ENCODE peak calls at places on chromosomes 4 and X, in six cellular contexts. N is H1, Z is endothelial cell of umbilical vein, V is GM23338, C is GM12878, I is HCT116. J is an unnamed sample.

GRCh38 chr4:142158980-142159379 is 522.6 kb downstream of the IL15 start:
- DNase-seq in N (no peak), C (no peak), Z (no peak), I (no peak), V (no peak), J (no peak)

GRCh38 chr4:39614487-39615162 is 24.0 kb downstream of the SMIM14 start:
- DNase-seq in Z (peak), V (no peak), I (no peak), C (no peak), N (no peak), J (no peak)

GRCh38 chrX:126557151-126557550 is 4.5 kb upstream of the DCAF12L1 start:
- DNase-seq in N (no peak), C (no peak), V (no peak), I (no peak), Z (peak), J (no peak)

GRCh38 chr4:130403221-130403620 is 1307.3 kb downstream of the C4orf33 start:
- DNase-seq in C (no peak), N (no peak), V (peak), Z (no peak), I (no peak), J (no peak)

GRCh38 chr4:187940299-187940698 is 55.3 kb upstream of the ZFP42 start:
- DNase-seq in C (no peak), Z (no peak), N (no peak), V (no peak), I (no peak), J (no peak)

GRCh38 chr4:99711657-99712056 is 54.0 kb upstream of the C4orf54 start:
- DNase-seq in I (no peak), V (no peak), N (no peak), Z (no peak), C (no peak), J (no peak)

GRCh38 chr4:8269535-8270417 is at the start of gene HTRA3:
- DNase-seq in V (peak), C (no peak), I (no peak), N (peak), Z (peak), J (no peak)

GRCh38 chr4:103067841-103068547 is 8.6 kb downstream of the SLC9B2 start:
- DNase-seq in I (no peak), V (no peak), C (no peak), N (no peak), Z (no peak), J (no peak)

GRCh38 chrX:153773741-153774575 is 6.9 kb upstream of the SRPK3 start:
- DNase-seq in I (no peak), Z (no peak), V (no peak), C (no peak), N (no peak), J (no peak)

GRCh38 chrX:48071064-48071985 is at the start of gene ZNF630:
- DNase-seq in I (no peak), N (peak), C (peak), V (peak), Z (peak), J (no peak)
- TF ChIP-seq POLR2AphosphoS5 in I (no peak), N (peak), C (peak), V (peak), Z (no peak), J (no peak)

DNA sequence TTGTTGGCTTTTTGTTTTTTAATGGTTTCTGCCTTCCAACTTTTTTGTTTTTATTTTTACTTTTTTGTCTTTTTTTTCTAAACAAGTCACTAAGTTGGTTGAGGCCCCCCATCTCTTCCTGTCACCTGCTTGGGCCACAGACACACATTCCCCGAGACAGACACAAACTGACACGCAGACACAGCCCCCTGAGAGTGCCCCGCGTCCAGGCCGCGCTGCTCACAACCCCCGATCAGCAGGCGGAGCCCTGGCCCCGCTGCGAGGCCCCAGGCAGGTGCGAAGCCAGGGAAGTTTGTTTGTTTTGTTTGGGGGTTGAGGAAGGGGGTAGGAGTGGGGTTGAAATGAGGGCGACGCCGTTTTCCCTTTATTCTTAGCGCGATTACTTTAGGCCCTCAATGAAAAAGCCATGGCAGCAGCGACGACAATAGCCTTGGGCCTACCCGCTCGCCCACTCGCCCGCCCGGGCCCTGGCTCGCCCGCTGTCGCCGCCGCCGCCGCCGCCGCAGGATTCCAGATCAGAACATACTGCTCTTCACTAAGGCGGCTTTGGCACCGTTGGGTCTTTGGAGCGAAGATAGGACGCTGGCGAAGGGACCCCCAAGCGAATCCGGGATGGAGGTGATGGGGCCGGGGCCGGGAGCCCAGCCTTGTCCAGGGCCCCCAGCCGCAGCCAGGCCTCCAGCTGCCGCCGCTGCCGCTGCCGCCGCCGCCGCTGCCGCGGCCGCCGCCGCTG is 3.1 kb downstream of the PHOX2B start:
- DNase-seq in C (no peak), V (peak), I (no peak), N (peak), Z (no peak), J (no peak)
- TF ChIP-seq EZH2 in C (no peak), V (peak), I (no peak), N (no peak), Z (no peak), J (no peak)

GRCh38 chrX:49165901-49166881 is 3.6 kb downstream of the MAGIX start:
- DNase-seq in C (peak), V (peak), I (peak), Z (peak), N (peak), J (no peak)

GRCh38 chrX:49160908-49161307 is 1.6 kb upstream of the MAGIX start:
- DNase-seq in I (no peak), V (no peak), N (no peak), Z (no peak), C (no peak), J (no peak)

GRCh38 chrX:49164589-49165360 is 2.2 kb downstream of the MAGIX start:
- DNase-seq in Z (no peak), I (no peak), V (no peak), C (no peak), N (no peak), J (no peak)

GRCh38 chrX:49162620-49163019 is at the start of gene MAGIX:
- DNase-seq in Z (no peak), C (no peak), N (no peak), I (no peak), V (peak), J (no peak)

DNA sequence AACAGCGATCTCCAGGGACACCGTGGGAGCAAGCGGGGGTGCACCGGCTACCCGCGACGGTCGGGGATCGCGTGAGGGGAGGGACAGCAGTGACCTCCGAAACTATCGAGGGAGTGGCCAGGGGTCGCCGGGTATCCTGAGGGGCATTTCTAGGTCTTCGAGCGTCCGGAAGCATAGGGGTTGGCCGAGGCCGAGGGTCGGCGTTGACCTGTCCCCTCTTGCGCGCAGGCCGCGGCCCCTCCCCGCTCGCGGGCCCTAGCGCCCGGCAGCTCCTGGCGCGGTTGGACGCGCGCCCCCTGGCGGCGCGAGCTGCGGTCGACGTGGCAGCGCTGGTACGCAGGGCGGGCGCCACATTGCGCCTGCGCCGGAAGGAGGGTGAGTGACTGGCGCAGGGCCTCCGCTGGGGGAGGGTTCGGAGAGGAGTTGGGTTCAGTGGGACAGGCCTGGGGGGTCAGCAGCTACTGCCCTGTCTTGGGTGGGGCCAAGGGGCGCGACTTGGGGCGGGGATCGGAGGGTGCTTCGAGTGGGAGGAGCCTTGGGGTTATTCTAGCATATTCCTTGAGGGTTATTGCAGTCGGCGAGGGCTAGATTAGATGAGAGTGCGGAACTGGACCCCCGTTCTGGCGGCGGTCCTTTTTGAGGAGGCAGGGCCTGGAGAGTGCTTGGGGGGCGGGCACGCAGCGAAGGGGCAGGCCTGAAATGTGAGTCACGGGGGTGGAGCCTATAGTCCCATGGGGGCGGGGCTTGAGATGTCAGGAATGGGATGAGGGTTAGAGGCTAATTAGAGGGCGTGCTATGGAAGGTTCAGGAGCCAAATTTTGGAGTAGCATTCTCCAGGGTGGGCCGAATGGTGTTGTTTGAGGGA is 1.2 kb downstream of the MAGIX start:
- DNase-seq in N (peak), C (peak), V (peak), I (peak), Z (peak), J (no peak)
- TF ChIP-seq POLR2AphosphoS5 in N (no peak), C (no peak), V (peak), I (peak), Z (peak), J (peak)

DNA sequence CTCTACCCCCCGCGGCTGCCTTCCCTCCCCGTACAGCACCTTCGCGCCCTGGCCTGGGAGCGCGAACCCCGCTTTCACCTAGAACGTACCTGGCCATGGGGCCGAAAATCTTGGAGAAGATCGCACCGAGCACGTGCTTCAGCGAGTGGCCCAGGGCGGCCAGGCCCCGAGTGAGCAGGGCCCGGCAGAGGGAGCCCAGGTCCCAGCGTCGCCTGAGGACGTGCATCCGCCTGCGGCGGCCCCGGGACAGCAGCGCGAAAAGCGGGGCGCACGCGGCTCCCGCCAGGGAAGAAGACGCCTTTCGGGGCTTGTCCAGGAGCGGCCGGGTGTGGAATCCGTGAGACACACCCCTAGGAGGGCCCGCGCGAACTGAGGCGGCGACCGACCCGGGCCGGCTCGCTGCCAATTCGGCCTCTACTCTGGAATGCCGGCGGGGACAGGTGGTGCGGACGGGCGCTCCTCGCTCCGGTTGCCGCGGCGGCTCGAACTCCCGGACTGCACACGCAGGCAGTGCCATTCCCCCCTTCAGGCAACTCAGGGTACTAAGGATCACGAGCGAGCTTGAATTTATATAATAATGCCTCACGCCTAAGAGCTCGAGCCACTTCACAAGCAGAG is at the start of gene HS6ST2:
- DNase-seq in Z (peak), C (no peak), I (peak), V (peak), N (peak), J (no peak)
- TF ChIP-seq EZH2 in Z (peak), C (no peak), I (no peak), V (peak), N (peak), J (no peak)

DNA sequence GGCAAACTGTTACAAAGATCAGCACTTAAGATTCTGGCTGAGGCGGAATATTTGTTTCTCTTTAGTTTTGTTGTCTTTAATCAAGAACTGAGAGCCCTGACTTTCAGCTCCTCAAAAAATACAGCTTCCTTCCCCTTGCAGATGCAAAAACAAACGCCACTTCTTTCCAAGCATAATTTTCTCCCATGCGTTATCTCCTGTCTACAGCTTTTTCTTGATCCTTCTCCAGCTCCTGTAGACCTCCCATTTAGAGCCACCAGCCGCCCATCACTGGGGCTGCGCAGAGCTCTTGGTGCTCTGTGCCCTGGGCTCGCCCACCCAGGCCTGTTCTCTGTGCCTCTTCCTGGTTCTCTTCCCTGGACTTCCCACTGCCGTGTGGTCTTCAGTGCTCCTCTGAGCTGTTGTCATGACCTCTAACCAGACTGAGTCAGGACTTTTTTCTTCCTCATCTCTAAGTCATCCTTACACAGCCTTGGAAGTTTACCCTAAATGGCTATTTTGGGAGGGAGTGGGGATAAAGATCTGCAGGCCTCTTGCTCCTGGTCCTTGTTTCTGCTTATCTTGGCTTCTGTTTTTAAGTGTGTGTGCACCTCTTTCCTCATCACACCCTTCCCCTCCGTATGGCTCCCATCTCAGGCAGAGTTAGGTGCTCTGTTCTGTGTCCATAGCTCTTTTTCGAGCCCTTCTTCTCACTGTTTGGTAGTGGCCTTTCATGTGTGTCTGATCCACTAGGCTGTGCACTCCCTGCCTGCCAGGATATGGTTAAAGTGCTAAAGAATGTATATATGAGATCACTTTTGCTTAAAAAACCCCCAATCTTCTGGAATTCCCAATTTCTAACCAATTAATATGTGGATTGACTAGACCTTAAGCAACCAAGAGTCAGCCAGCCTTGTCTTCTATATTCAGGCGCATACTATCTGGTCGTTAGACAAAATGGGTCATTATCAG is 122.5 kb downstream of the PTTG2 start:
- DNase-seq in I (no peak), C (no peak), N (no peak), V (no peak), Z (peak), J (no peak)
- TF ChIP-seq POLR2AphosphoS5 in I (no peak), C (no peak), N (no peak), V (no peak), Z (no peak), J (no peak)

J was measured in SK-N-MC.